ENCODE peak calls at places on chromosomes 1 and 21, in seven cellular contexts. T is GM13976; I is activated naive CD4-positive, alpha-beta T cell treated with anti-CD3 and anti-CD28 coated beads, Interleukin-2, amount 50 U/mL, for 16 hours; E is NCI-H1436 treated with DMSO at 0.1 percent for 48 hours; M is foreskin fibroblast; P is NCI-H2171; H is heart left ventricle. Q is an unnamed sample.

GRCh38 chr1:220994671-220995070 is 115.4 kb downstream of the HLX start:
- DNase-seq in T (no peak), I (no peak), E (no peak), M (no peak), P (no peak), H (no peak), Q (no peak)

GRCh38 chr21:33673473-33673872 is 31.2 kb downstream of the ITSN1 start:
- DNase-seq in T (no peak), I (no peak), E (no peak), M (no peak), P (no peak), H (no peak), Q (no peak)

GRCh38 chr1:91830242-91831131 is 55.5 kb downstream of the TGFBR3 start:
- DNase-seq in T (no peak), I (no peak), E (no peak), M (peak), P (no peak), H (peak), Q (no peak)

GRCh38 chr1:154726443-154726842 is 118.5 kb upstream of the ADAR start:
- DNase-seq in T (no peak), I (no peak), E (no peak), M (no peak), P (no peak), H (no peak), Q (no peak)

GRCh38 chr1:7591565-7591964 is 179.5 kb upstream of the VAMP3 start:
- DNase-seq in T (no peak), I (no peak), E (no peak), M (no peak), P (no peak), H (no peak), Q (no peak)

GRCh38 chr1:201409440-201409839 is 10.3 kb upstream of the LAD1 start:
- DNase-seq in T (no peak), I (no peak), E (no peak), M (peak), P (no peak), H (no peak), Q (no peak)

GRCh38 chr1:98030483-98030882 is 109.6 kb upstream of the DPYD start:
- DNase-seq in T (no peak), I (no peak), E (no peak), M (peak), P (no peak), H (no peak), Q (no peak)

GRCh38 chr21:33543505-33544129 is 779 bp downstream of the SON start:
- DNase-seq in T (no peak), I (no peak), E (no peak), M (peak), P (peak), H (peak), Q (no peak)

GRCh38 chr1:238401138-238401537 is 510.4 kb upstream of the ZP4 start:
- DNase-seq in T (no peak), I (no peak), E (no peak), M (no peak), P (no peak), H (no peak), Q (no peak)

GRCh38 chr1:200038987-200039848 is 11.7 kb downstream of the NR5A2 start:
- DNase-seq in T (peak), I (no peak), E (no peak), M (peak), P (peak), H (peak), Q (no peak)

GRCh38 chr21:16570196-16570595 is 840.4 kb downstream of the USP25 start:
- DNase-seq in T (no peak), I (no peak), E (no peak), M (no peak), P (no peak), H (no peak), Q (no peak)

GRCh38 chr1:224262373-224263054 is 67.5 kb downstream of the NVL start:
- DNase-seq in T (no peak), I (no peak), E (no peak), M (no peak), P (no peak), H (no peak), Q (no peak)

GRCh38 chr1:232186936-232187335 is 443.0 kb downstream of the SIPA1L2 start:
- DNase-seq in T (no peak), I (no peak), E (no peak), M (no peak), P (peak), H (no peak), Q (no peak)

GRCh38 chr1:221829327-221830011 is 87.6 kb upstream of the DUSP10 start:
- DNase-seq in T (no peak), I (peak), E (no peak), M (peak), P (no peak), H (no peak), Q (no peak)

GRCh38 chr1:218346391-218347204 is 1.5 kb downstream of the TGFB2 start:
- DNase-seq in T (peak), I (no peak), E (no peak), M (peak), P (no peak), H (no peak), Q (no peak)

GRCh38 chr1:233244183-233244582 is 51.3 kb downstream of the PCNX2 start:
- DNase-seq in T (no peak), I (no peak), E (no peak), M (peak), P (no peak), H (no peak), Q (no peak)

GRCh38 chr1:238811211-238811610 is 575.2 kb upstream of the CHRM3 start:
- DNase-seq in T (no peak), I (no peak), E (no peak), M (no peak), P (no peak), H (no peak), Q (no peak)

GRCh38 chr1:67746299-67746698 is 61.3 kb downstream of the GADD45A start:
- DNase-seq in T (no peak), I (no peak), E (no peak), M (no peak), P (no peak), H (no peak), Q (no peak)

GRCh38 chr1:230958370-230958769 is 20.3 kb downstream of the TTC13 start:
- DNase-seq in T (no peak), I (no peak), E (no peak), M (no peak), P (no peak), H (no peak), Q (no peak)

GRCh38 chr1:34794001-34794789 is 1.4 kb downstream of the GJA4 start:
- DNase-seq in T (no peak), I (no peak), E (no peak), M (no peak), P (no peak), H (no peak), Q (no peak)

GRCh38 chr1:94773296-94773809 is 46.8 kb upstream of the SLC44A3 start:
- DNase-seq in T (no peak), I (no peak), E (no peak), M (no peak), P (no peak), H (no peak), Q (no peak)

GRCh38 chr1:39410915-39411436 is 80.5 kb upstream of the BMP8A start:
- DNase-seq in T (peak), I (peak), E (no peak), M (peak), P (peak), H (peak), Q (no peak)

GRCh38 chr1:149986486-149987296 is 23.8 kb downstream of the OTUD7B start:
- DNase-seq in T (no peak), I (no peak), E (no peak), M (peak), P (no peak), H (no peak), Q (no peak)

Q was measured in cerebellum.